ENCODE peak calls at places on chromosomes 5 and 9, in ten cellular contexts. V is HCT116, B is GM13977, M is tibial nerve, P is NB4, C is thoracic aorta, Y is osteoblast, T is AG04450, W is choroid plexus epithelial cell, A is gastrocnemius medialis. Q is an unnamed sample.

GRCh38 chr5:161572914-161573313 is 26.4 kb upstream of the GABRB2 start:
- DNase-seq in V (no peak), B (no peak), M (no peak), P (no peak), C (no peak), Y (no peak), T (no peak), W (no peak), A (no peak), Q (no peak)

GRCh38 chr5:15526413-15526812 is 26.4 kb downstream of the FBXL7 start:
- DNase-seq in V (no peak), B (no peak), M (no peak), P (no peak), C (no peak), Y (no peak), T (no peak), W (no peak), A (no peak), Q (no peak)

GRCh38 chr5:43192558-43193170 is 639 bp downstream of the NIM1K start:
- DNase-seq in V (no peak), B (no peak), M (no peak), P (no peak), C (no peak), Y (peak), T (no peak), W (peak), A (peak), Q (no peak)

GRCh38 chr5:144139586-144139985 is 30.9 kb downstream of the YIPF5 start:
- DNase-seq in V (no peak), B (no peak), M (no peak), P (no peak), C (no peak), Y (peak), T (no peak), W (peak), A (no peak), Q (no peak)

GRCh38 chr5:168311061-168311566 is 19.7 kb downstream of the WWC1 start:
- DNase-seq in V (no peak), B (no peak), M (no peak), P (no peak), C (no peak), Y (no peak), T (no peak), W (no peak), A (no peak), Q (no peak)

GRCh38 chr5:10856646-10857332 is 95.8 kb upstream of the DAP start:
- DNase-seq in V (no peak), B (peak), M (no peak), P (peak), C (no peak), Y (peak), T (peak), W (peak), A (no peak), Q (peak)

GRCh38 chr9:89793124-89793495 is 188.3 kb downstream of the GADD45G start:
- DNase-seq in V (no peak), B (no peak), M (no peak), P (no peak), C (no peak), Y (peak), T (no peak), W (no peak), A (no peak), Q (no peak)

GRCh38 chr5:56316302-56316994 is 83.3 kb upstream of the ANKRD55 start:
- DNase-seq in V (no peak), B (no peak), M (no peak), P (no peak), C (no peak), Y (no peak), T (no peak), W (no peak), A (no peak), Q (no peak)

GRCh38 chr5:127342364-127342763 is 51.8 kb downstream of the MEGF10 start:
- DNase-seq in V (no peak), B (no peak), M (no peak), P (no peak), C (no peak), Y (no peak), T (no peak), W (no peak), A (no peak), Q (no peak)

GRCh38 chr9:135045264-135046155 is 42.0 kb upstream of the OLFM1 start:
- DNase-seq in V (no peak), B (no peak), M (no peak), P (no peak), C (no peak), Y (peak), T (no peak), W (no peak), A (no peak), Q (no peak)

GRCh38 chr5:141821430-141821925 is 56.7 kb downstream of the PCDH1 start:
- DNase-seq in V (peak), B (no peak), M (no peak), P (peak), C (no peak), Y (peak), T (peak), W (peak), A (no peak), Q (peak)

GRCh38 chr9:93097496-93098205 is 1.6 kb downstream of the CARD19 start:
- DNase-seq in V (no peak), B (no peak), M (no peak), P (peak), C (no peak), Y (peak), T (no peak), W (no peak), A (no peak), Q (no peak)

GRCh38 chr5:80672140-80672736 is 17.5 kb upstream of the DHFR start:
- DNase-seq in V (peak), B (peak), M (peak), P (peak), C (peak), Y (peak), T (peak), W (peak), A (peak), Q (no peak)

GRCh38 chr5:149264432-149265069 is 7.1 kb upstream of the AFAP1L1 start:
- DNase-seq in V (peak), B (peak), M (no peak), P (no peak), C (no peak), Y (no peak), T (no peak), W (no peak), A (no peak), Q (no peak)

GRCh38 chr9:97176206-97176605 is 131.3 kb upstream of the CCDC180 start:
- DNase-seq in V (no peak), B (no peak), M (no peak), P (no peak), C (no peak), Y (no peak), T (no peak), W (peak), A (no peak), Q (no peak)

GRCh38 chr9:106376689-106377088 is 486.3 kb upstream of the ZNF462 start:
- DNase-seq in V (no peak), B (no peak), M (no peak), P (no peak), C (no peak), Y (no peak), T (no peak), W (no peak), A (no peak), Q (no peak)

GRCh38 chr5:82595083-82595482 is 316.9 kb upstream of the RPS23 start:
- DNase-seq in V (no peak), B (no peak), M (no peak), P (no peak), C (no peak), Y (no peak), T (no peak), W (no peak), A (no peak), Q (no peak)

GRCh38 chr9:136078498-136079011 is 16.5 kb downstream of the NACC2 start:
- DNase-seq in V (no peak), B (no peak), M (no peak), P (no peak), C (no peak), Y (peak), T (no peak), W (no peak), A (no peak), Q (no peak)

GRCh38 chr9:127249877-127250276 is 14.7 kb upstream of the GARNL3 start:
- DNase-seq in V (no peak), B (no peak), M (no peak), P (peak), C (no peak), Y (no peak), T (no peak), W (no peak), A (no peak), Q (no peak)

GRCh38 chr9:111896942-111897830 is 572 bp downstream of the UGCG start:
- DNase-seq in V (no peak), B (peak), M (peak), P (peak), C (peak), Y (peak), T (no peak), W (no peak), A (peak), Q (no peak)

GRCh38 chr9:105296889-105297288 is 52.4 kb downstream of the SLC44A1 start:
- DNase-seq in V (peak), B (no peak), M (no peak), P (peak), C (no peak), Y (peak), T (peak), W (peak), A (no peak), Q (peak)

GRCh38 chr5:102801375-102801774 is 46.3 kb downstream of the PAM start:
- DNase-seq in V (no peak), B (no peak), M (no peak), P (no peak), C (no peak), Y (no peak), T (no peak), W (no peak), A (no peak), Q (no peak)

GRCh38 chr9:129619787-129620668 is 873 bp downstream of the C9orf50 start:
- DNase-seq in V (no peak), B (no peak), M (no peak), P (peak), C (no peak), Y (peak), T (no peak), W (peak), A (no peak), Q (no peak)
- TF ChIP-seq CTCF in V (no peak), B (peak), M (peak), P (peak), C (no peak), Y (peak), T (peak), W (peak), A (no peak), Q (peak)

DNA sequence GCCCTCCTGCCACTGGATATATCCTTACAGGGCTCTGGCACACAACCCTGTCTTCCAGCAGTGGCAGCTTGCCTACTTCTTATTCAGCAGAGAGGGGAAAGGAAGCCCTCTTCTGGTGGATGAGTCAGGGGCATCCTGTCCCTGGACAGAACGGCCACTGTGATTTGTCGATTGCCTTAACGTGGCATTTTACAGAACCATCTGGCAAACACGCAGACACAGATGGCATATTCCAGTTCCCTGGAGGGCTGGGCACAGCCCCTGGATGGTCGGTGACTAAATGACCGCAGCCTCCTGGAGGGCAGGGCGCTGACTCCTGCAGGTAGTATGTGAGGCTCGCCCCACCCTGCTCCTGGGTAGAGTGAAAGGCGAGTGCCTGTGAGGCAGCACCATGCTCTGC is 62.1 kb downstream of the DCP2 start:
- DNase-seq in V (peak), B (no peak), M (no peak), P (peak), C (no peak), Y (peak), T (no peak), W (no peak), A (no peak), Q (no peak)
- TF ChIP-seq CTCF in V (peak), B (no peak), M (no peak), P (no peak), C (no peak), Y (peak), T (peak), W (peak), A (no peak), Q (no peak)

GRCh38 chr9:114416290-114416689 is 28.5 kb upstream of the AKNA start:
- DNase-seq in V (no peak), B (no peak), M (no peak), P (no peak), C (no peak), Y (no peak), T (no peak), W (peak), A (no peak), Q (no peak)
- TF ChIP-seq CTCF in V (no peak), B (no peak), M (no peak), P (no peak), C (no peak), Y (no peak), T (no peak), W (no peak), A (no peak), Q (no peak)

GRCh38 chr9:2469681-2470141 is 151.9 kb upstream of the VLDLR start:
- DNase-seq in V (no peak), B (no peak), M (peak), P (peak), C (no peak), Y (no peak), T (no peak), W (peak), A (no peak), Q (no peak)
- TF ChIP-seq CTCF in V (peak), B (peak), M (no peak), P (peak), C (no peak), Y (no peak), T (no peak), W (no peak), A (no peak), Q (no peak)

Q was measured in BJ.